ENCODE peak calls at places on chromosomes 6 and 20, in four cellular contexts. N is left lung, H is osteoblast, C is spleen. A is an unnamed sample.

GRCh38 chr20:13784271-13784892 is 337 bp downstream of the ESF1 start:
- DNase-seq in N (peak; percentile 33), H (peak; percentile 52), C (peak; percentile 85), A (no peak)

GRCh38 chr20:14288341-14289330 is 48.8 kb downstream of the FLRT3 start:
- DNase-seq in C (no peak), H (no peak), N (no peak), A (no peak)

GRCh38 chr20:35503841-35504460 is 25.5 kb downstream of the C20orf173 start:
- DNase-seq in N (no peak), H (no peak), C (no peak), A (no peak)

GRCh38 chr6:73521351-73522254 is 771 bp upstream of the EEF1A1 start:
- DNase-seq in N (peak; percentile 79), C (peak; percentile 96), H (peak; percentile 92), A (no peak)

GRCh38 chr20:1964659-1965405 is 29.0 kb downstream of the PDYN start:
- DNase-seq in N (no peak), H (no peak), C (no peak), A (no peak)

GRCh38 chr20:8389381-8390368 is 257.6 kb downstream of the PLCB1 start:
- DNase-seq in N (no peak), C (no peak), H (no peak), A (no peak)

GRCh38 chr6:97294451-97294850 is 11.4 kb upstream of the MMS22L start:
- DNase-seq in C (no peak), N (no peak), H (no peak), A (no peak)

GRCh38 chr6:131936156-131936555 is 15.0 kb downstream of the CCN2 start:
- DNase-seq in H (peak; percentile 42), N (no peak), C (no peak), A (no peak)

GRCh38 chr6:138972226-138972665 is 15.8 kb downstream of the REPS1 start:
- DNase-seq in H (no peak), N (no peak), C (no peak), A (no peak)

GRCh38 chr6:168355716-168356522 is 36.3 kb upstream of the DACT2 start:
- DNase-seq in C (no peak), H (peak; percentile 81), N (no peak), A (no peak)

GRCh38 chr20:41185013-41185757 is 47.8 kb downstream of the PLCG1 start:
- DNase-seq in C (no peak), N (no peak), H (peak; percentile 61), A (no peak)

GRCh38 chr6:83514877-83515466 is 2.6 kb downstream of the PRSS35 start:
- DNase-seq in H (peak; percentile 52), C (no peak), N (no peak), A (no peak)

GRCh38 chr20:36279776-36280175 is 26.4 kb upstream of the DLGAP4 start:
- DNase-seq in N (no peak), H (no peak), C (no peak), A (no peak)

GRCh38 chr20:25272223-25273000 is 24.5 kb downstream of the PYGB start:
- DNase-seq in N (peak; percentile 10), C (peak; percentile 37), H (peak; percentile 62), A (no peak)

GRCh38 chr6:110331383-110331782 is 26.8 kb downstream of the METTL24 start:
- DNase-seq in C (no peak), H (no peak), N (no peak), A (no peak)

GRCh38 chr20:48793776-48794175 is 34.0 kb downstream of the PREX1 start:
- DNase-seq in C (peak; percentile 14), H (no peak), N (no peak), A (no peak)

GRCh38 chr20:48711044-48711428 is 116.8 kb downstream of the PREX1 start:
- DNase-seq in C (peak; percentile 33), H (no peak), N (no peak), A (no peak)

GRCh38 chr20:17533396-17533795 is 2.2 kb upstream of the BFSP1 start:
- DNase-seq in C (no peak), H (peak; percentile 96), N (no peak), A (no peak)

GRCh38 chr20:35040646-35041045 is 52.0 kb downstream of the TRPC4AP start:
- DNase-seq in C (no peak), N (no peak), H (no peak), A (no peak)

GRCh38 chr6:31293343-31293742 is 21.5 kb upstream of the HLA-C start:
- DNase-seq in H (no peak), N (no peak), C (no peak), A (no peak)

GRCh38 chr6:31545291-31545690 is 1.1 kb downstream of the ATP6V1G2 start:
- DNase-seq in N (no peak), H (no peak), C (no peak), A (no peak)

GRCh38 chr20:19451591-19452295 is 239.3 kb downstream of the SLC24A3 start:
- DNase-seq in C (no peak), N (no peak), H (no peak), A (no peak)

GRCh38 chr20:45343445-45343866 is 4.8 kb downstream of the SDC4 start:
- DNase-seq in N (peak; percentile 54), H (no peak), C (no peak), A (no peak)

GRCh38 chr6:16130932-16131387 is 2.1 kb downstream of the MYLIP start:
- DNase-seq in H (peak; percentile 82), C (no peak), N (no peak), A (no peak)

GRCh38 chr20:51450984-51451383 is 91.5 kb downstream of the NFATC2 start:
- DNase-seq in N (no peak), C (no peak), H (no peak), A (no peak)

GRCh38 chr6:93418448-93419303 is 683 bp downstream of the EPHA7 start:
- DNase-seq in H (peak; percentile 53), C (peak; percentile 78), N (no peak), A (no peak)

GRCh38 chr6:87941556-87942358 is 105.9 kb upstream of the SPACA1 start:
- DNase-seq in H (peak; percentile 13), N (no peak), C (no peak), A (no peak)

GRCh38 chr20:35709269-35709668 is 10.1 kb downstream of the ROMO1 start:
- DNase-seq in H (no peak), C (no peak), N (no peak), A (no peak)

GRCh38 chr6:16332175-16332542 is 93.8 kb downstream of the GMPR start:
- DNase-seq in C (peak; percentile 91), H (peak; percentile 92), N (peak; percentile 78), A (peak; percentile 60)

GRCh38 chr6:111874030-111874425 is 776 bp upstream of the FYN start:
- DNase-seq in N (no peak), C (no peak), H (peak; percentile 71), A (peak; percentile 34)

GRCh38 chr20:10558635-10559187 is 115.1 kb downstream of the JAG1 start:
- DNase-seq in C (no peak), N (no peak), H (peak; percentile 76), A (no peak)

GRCh38 chr6:32609731-32610640 is 20.3 kb upstream of the HLA-DRB1 start:
- DNase-seq in C (peak; percentile 75), N (peak; percentile 55), H (peak; percentile 65), A (peak; percentile 29)

DNA sequence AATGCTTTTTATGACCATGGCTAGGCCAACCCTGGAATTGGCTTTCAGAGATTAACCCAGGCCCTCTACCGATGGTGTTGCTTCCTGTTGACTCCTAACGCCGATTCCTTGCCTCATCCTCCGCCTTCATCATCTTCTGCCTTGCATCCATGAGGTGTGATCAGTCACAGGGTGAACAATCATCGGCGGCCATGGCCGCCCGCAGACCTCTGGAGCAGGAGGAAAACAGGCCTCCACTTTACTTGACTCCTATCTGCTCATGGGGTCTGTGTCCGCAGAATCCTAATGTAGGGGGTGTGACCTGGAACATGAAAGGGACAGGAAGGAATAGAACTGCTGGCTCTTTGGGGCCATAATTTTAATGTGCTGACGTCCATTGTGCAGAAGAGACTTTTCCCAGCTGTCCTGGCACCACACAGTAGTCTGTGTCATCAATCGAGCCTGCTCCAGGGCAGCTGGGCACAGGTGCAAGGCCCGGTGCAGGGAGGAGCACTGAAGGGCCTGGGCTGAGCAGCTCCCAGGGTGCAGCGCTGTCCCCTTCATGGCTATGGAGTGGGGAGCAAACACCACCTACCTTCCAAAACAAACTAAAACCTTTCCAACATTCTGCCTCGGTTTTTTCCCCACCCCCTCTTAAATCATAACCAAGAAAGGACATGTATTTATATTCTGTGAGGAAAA is 8.0 kb downstream of the SLC22A3 start:
- DNase-seq in C (no peak), N (peak; percentile 81), H (no peak), A (no peak)
- H3K9me3 ChIP-seq in C (no peaks in the 10 kb centered on the region), N (no peaks in the 10 kb centered on the region), H (no peaks in the 10 kb centered on the region), A (no peaks in the 10 kb centered on the region)

DNA sequence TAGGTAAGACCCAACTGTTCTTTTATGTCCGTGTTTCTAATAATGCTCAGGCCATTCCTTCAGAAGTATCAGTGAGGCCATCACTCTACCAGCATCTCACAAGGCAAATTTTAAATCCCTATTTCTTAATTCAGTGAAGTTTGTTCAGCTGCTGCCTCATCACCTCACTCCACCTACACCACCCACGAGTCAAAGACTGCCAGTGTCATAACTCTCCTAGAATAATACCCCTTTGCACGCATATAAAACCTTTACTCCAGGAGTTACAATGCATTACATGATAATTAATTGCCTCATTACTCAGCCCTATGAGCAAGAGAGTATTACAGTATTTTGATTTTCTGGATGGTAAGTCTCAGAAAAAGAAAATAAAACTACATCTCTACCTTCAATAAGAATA is 793.6 kb downstream of the TFAP2A start:
- DNase-seq in N (no peak), C (no peak), H (no peak), A (no peak)
- H3K9me3 ChIP-seq in N (no peaks in the 10 kb centered on the region), C (peaks cover 16% of the 10 kb centered on the region), H (peaks cover 2% of the 10 kb centered on the region), A (no peaks in the 10 kb centered on the region)

DNA sequence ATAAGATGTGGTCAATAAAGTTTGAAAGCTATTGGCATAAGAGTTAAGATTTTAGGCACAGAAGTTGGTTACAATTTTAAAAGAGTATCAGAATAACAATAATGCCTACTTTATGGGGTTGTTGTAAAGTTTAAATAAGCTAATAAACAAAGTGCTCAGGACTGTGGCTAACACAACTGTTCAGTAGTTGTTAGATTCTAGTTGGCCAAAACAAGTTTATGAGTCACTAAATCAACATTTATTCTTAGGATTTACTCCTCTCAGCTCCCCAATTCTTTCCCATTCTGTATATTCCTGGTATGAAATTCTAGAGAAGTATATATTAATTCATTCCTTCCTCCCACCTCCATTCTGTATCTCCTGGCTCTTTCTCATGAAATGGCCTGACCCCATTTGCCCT is 14.5 kb downstream of the RMND1 start:
- DNase-seq in N (no peak), C (no peak), H (no peak), A (no peak)
- H3K9me3 ChIP-seq in N (no peaks in the 10 kb centered on the region), C (no peaks in the 10 kb centered on the region), H (no peaks in the 10 kb centered on the region), A (no peaks in the 10 kb centered on the region)

DNA sequence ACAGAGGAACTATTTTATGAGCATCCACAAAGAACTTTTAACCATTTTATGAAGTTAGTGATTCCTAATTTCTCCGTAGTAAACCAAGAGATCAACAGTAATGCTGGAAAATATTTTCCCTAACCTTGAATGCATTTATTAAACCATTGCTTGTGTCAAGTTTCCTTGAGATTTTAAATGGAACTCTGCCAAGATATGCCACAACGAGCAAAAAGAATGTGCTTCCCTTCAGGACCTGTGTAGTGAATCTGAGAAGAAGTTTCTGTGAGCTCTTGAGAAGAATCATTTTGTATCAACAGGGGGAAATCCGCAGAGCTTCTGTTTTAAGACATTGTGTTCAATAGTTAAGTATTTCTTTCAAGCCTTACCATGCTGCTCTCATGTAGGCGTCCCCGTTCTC is 439.7 kb downstream of the BMP2 start:
- DNase-seq in C (no peak), H (no peak), N (no peak), A (no peak)
- H3K9me3 ChIP-seq in C (peaks cover 10% of the 10 kb centered on the region), H (no peaks in the 10 kb centered on the region), N (no peaks in the 10 kb centered on the region), A (no peaks in the 10 kb centered on the region)

GRCh38 chr20:55394592-55394991 is 610.7 kb downstream of the CBLN4 start:
- DNase-seq in N (no peak), C (no peak), H (no peak), A (no peak)
- H3K9me3 ChIP-seq in N (no peaks in the 10 kb centered on the region), C (peaks cover 4% of the 10 kb centered on the region), H (peaks cover 1% of the 10 kb centered on the region), A (peaks cover 3% of the 10 kb centered on the region)

A was measured in T-helper 17 cell.